ENCODE peak calls at places on chromosomes 4 and X, in four cellular contexts. One of them, this sample, is unnamed.
A peak's percentile ranks its signal among the peaks of the same experiment; 100 is the strongest.

GRCh38 chr4:169225058-169225751 is 45.6 kb downstream of the SH3RF1 start:
- DNase-seq in H1: no peak
- DNase-seq in GM12878: no peak
- DNase-seq in HepG2: no peak
- DNase-seq in this sample: no peak

GRCh38 chr4:56681158-56681848 is at the start of gene HOPX:
- DNase-seq in H1: no peak
- DNase-seq in GM12878: peak; percentile 13
- DNase-seq in HepG2: no peak
- DNase-seq in this sample: no peak

GRCh38 chr4:7581477-7581876 is 146.7 kb upstream of the PSAPL1 start:
- DNase-seq in H1: peak; percentile 17
- DNase-seq in GM12878: no peak
- DNase-seq in HepG2: no peak
- DNase-seq in this sample: peak; percentile 62

GRCh38 chrX:105975382-105975781 is 63.1 kb downstream of the SERPINA7 start:
- DNase-seq in H1: no peak
- DNase-seq in GM12878: no peak
- DNase-seq in HepG2: peak; percentile 33
- DNase-seq in this sample: peak; percentile 2

GRCh38 chr4:70793626-70794025 is 46.1 kb downstream of the GRSF1 start:
- DNase-seq in H1: no peak
- DNase-seq in GM12878: no peak
- DNase-seq in HepG2: no peak
- DNase-seq in this sample: no peak

GRCh38 chr4:173211838-173212237 is 43.2 kb downstream of the GALNT7 start:
- DNase-seq in H1: no peak
- DNase-seq in GM12878: no peak
- DNase-seq in HepG2: no peak
- DNase-seq in this sample: no peak

GRCh38 chr4:92307886-92308285 is 4.1 kb downstream of the GRID2 start:
- DNase-seq in H1: no peak
- DNase-seq in GM12878: no peak
- DNase-seq in HepG2: no peak
- DNase-seq in this sample: no peak

GRCh38 chrX:11273544-11273943 is 19.7 kb upstream of the AMELX start:
- DNase-seq in H1: no peak
- DNase-seq in GM12878: no peak
- DNase-seq in HepG2: no peak
- DNase-seq in this sample: no peak

GRCh38 chr4:54101190-54102041 is 1.5 kb downstream of the GSX2 start:
- DNase-seq in H1: no peak
- DNase-seq in GM12878: no peak
- DNase-seq in HepG2: no peak
- DNase-seq in this sample: no peak

GRCh38 chrX:17521871-17522693 is 147.1 kb downstream of the NHS start:
- DNase-seq in H1: no peak
- DNase-seq in GM12878: no peak
- DNase-seq in HepG2: no peak
- DNase-seq in this sample: no peak

GRCh38 chrX:112235547-112235946 is 153.0 kb upstream of the TRPC5 start:
- DNase-seq in H1: no peak
- DNase-seq in GM12878: no peak
- DNase-seq in HepG2: no peak
- DNase-seq in this sample: no peak

GRCh38 chr4:151905197-151905596 is 144.4 kb upstream of the GATB start:
- DNase-seq in H1: no peak
- DNase-seq in GM12878: peak; percentile 33
- DNase-seq in HepG2: no peak
- DNase-seq in this sample: no peak

GRCh38 chr4:84497220-84497834 is 1.8 kb downstream of the NKX6-1 start:
- DNase-seq in H1: no peak
- DNase-seq in GM12878: no peak
- DNase-seq in HepG2: no peak
- DNase-seq in this sample: no peak

GRCh38 chr4:72318771-72319170 is 250.2 kb downstream of the ADAMTS3 start:
- DNase-seq in H1: no peak
- DNase-seq in GM12878: no peak
- DNase-seq in HepG2: no peak
- DNase-seq in this sample: no peak

GRCh38 chrX:70476934-70477733 is 32.5 kb downstream of the DLG3 start:
- DNase-seq in H1: peak; percentile 36
- DNase-seq in GM12878: no peak
- DNase-seq in HepG2: no peak
- DNase-seq in this sample: peak; percentile 68

GRCh38 chrX:10259716-10260115 is 102.9 kb downstream of the CLCN4 start:
- DNase-seq in H1: no peak
- DNase-seq in GM12878: no peak
- DNase-seq in HepG2: no peak
- DNase-seq in this sample: no peak

GRCh38 chr4:173046818-173047217 is 121.8 kb upstream of the GALNT7 start:
- DNase-seq in H1: no peak
- DNase-seq in GM12878: no peak
- DNase-seq in HepG2: no peak
- DNase-seq in this sample: no peak

GRCh38 chrX:29662759-29663503 is 552.4 kb upstream of the MAGEB2 start:
- DNase-seq in H1: no peak
- DNase-seq in GM12878: peak; percentile 7
- DNase-seq in HepG2: peak; percentile 1
- DNase-seq in this sample: peak; percentile 13

GRCh38 chrX:68832101-68832416 is 3.2 kb downstream of the EFNB1 start:
- DNase-seq in H1: no peak
- DNase-seq in GM12878: no peak
- DNase-seq in HepG2: no peak
- DNase-seq in this sample: no peak

GRCh38 chr4:114136067-114136466 is 156.6 kb upstream of the ARSJ start:
- DNase-seq in H1: no peak
- DNase-seq in GM12878: no peak
- DNase-seq in HepG2: no peak
- DNase-seq in this sample: no peak

GRCh38 chrX:53241558-53241957 is 16.6 kb upstream of the KDM5C start:
- DNase-seq in H1: no peak
- DNase-seq in GM12878: no peak
- DNase-seq in HepG2: no peak
- DNase-seq in this sample: no peak

GRCh38 chr4:108536577-108536976 is 83.8 kb upstream of the RPL34 start:
- DNase-seq in H1: no peak
- DNase-seq in GM12878: no peak
- DNase-seq in HepG2: no peak
- DNase-seq in this sample: no peak

GRCh38 chrX:81304545-81304944 is 102.6 kb downstream of the SH3BGRL start:
- DNase-seq in H1: no peak
- DNase-seq in GM12878: no peak
- DNase-seq in HepG2: no peak
- DNase-seq in this sample: no peak

GRCh38 chrX:22534643-22535042 is 261.9 kb downstream of the CBLL2 start:
- DNase-seq in H1: no peak
- DNase-seq in GM12878: no peak
- DNase-seq in HepG2: no peak
- DNase-seq in this sample: no peak

GRCh38 chr4:81635747-81636146 is 164.0 kb upstream of the RASGEF1B start:
- DNase-seq in H1: no peak
- DNase-seq in GM12878: peak; percentile 31
- DNase-seq in HepG2: no peak
- DNase-seq in this sample: no peak

DNA sequence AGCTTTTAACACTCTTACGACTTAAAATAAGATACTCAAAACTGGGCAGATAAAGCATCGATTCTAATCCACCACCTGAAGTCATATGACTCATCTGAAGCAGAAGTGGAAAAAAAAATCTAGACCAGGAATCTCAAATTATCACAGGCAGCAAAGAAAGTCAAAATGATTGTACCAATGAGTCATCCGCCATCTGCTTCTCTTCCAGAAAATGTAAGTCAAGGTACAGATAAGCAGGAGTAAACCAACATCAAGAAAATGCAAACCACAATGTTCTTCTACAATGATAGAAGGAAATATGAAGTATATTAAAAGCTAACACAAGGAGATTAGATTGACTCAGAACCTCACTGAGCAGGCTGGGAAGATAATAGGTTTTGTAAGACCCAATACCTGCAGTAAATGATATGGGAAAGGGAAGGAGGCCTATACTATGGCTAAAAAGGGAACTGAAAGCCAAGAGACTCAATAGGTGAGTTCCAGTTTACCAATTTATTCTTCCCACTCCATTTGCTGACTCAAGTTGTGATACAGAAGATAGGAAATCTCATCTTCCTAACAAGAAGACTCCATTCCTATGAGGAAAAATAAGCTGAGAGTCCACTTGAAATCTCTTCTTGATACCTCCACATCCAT is 88.4 kb upstream of the TET2 start:
- DNase-seq in H1: no peak
- DNase-seq in GM12878: peak; percentile 58
- DNase-seq in HepG2: no peak
- DNase-seq in this sample: no peak
- TF ChIP-seq SUZ12 in H1: no peak
- TF ChIP-seq SUZ12 in GM12878: no peak
- TF ChIP-seq SUZ12 in HepG2: no peak
- TF ChIP-seq SUZ12 in this sample: no peak

GRCh38 chr4:118826723-118827444 is 9.0 kb downstream of the SEC24D start:
- DNase-seq in H1: no peak
- DNase-seq in GM12878: no peak
- DNase-seq in HepG2: peak; percentile 6
- DNase-seq in this sample: no peak
- H3K36me3 ChIP-seq in H1: peaks cover 9% of the 10 kb centered on the region
- H3K36me3 ChIP-seq in GM12878: peaks cover 2% of the 10 kb centered on the region
- H3K36me3 ChIP-seq in HepG2: peaks cover 47% of the 10 kb centered on the region
- H3K36me3 ChIP-seq in this sample: peaks cover 62% of the 10 kb centered on the region

DNA sequence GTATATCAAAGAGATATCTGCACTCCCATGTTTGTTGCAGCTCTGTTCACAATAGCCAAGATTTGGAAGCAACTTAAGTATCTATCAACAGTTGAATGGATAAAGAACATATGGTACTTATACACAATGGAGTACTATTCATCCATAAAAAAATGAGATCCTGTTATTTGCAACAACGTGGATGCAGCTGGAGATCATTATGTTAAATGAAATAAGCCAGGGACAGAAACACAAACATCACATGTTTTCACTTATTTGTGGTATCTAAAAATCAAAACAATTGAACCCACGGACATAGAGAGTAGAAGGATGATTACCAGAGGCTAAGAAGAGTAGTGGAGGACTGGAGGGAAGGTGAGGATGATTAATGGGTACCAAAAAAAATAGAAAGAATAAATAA is 14.2 kb downstream of the IQCM start:
- DNase-seq in H1: no peak
- DNase-seq in GM12878: no peak
- DNase-seq in HepG2: no peak
- DNase-seq in this sample: no peak
- TF ChIP-seq SUZ12 in H1: no peak
- TF ChIP-seq SUZ12 in GM12878: no peak
- TF ChIP-seq SUZ12 in HepG2: no peak
- TF ChIP-seq SUZ12 in this sample: no peak

DNA sequence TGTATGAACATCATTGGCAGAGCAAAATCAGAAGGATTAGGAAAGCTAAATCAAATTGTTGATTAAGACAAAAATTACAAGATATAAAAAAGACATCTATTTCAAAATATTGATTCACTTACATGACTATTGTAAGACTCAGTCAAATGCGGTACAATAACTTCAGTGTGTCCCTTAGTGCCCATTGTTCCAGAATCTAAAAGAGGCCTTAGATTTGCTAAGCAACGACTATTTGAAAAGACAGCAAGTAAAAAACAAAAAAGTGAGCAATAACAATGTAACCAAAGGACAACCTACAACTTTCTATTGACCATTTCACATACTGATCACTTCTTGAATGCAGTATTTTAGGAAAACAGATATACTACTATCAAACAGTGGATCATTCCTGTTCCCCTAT is 65.6 kb downstream of the UBA6 start:
- DNase-seq in H1: no peak
- DNase-seq in GM12878: no peak
- DNase-seq in HepG2: no peak
- DNase-seq in this sample: no peak
- H3K36me3 ChIP-seq in H1: peaks cover 11% of the 10 kb centered on the region
- H3K36me3 ChIP-seq in GM12878: peaks cover 4% of the 10 kb centered on the region
- H3K36me3 ChIP-seq in HepG2: peaks cover 54% of the 10 kb centered on the region
- H3K36me3 ChIP-seq in this sample: peaks cover 57% of the 10 kb centered on the region

DNA sequence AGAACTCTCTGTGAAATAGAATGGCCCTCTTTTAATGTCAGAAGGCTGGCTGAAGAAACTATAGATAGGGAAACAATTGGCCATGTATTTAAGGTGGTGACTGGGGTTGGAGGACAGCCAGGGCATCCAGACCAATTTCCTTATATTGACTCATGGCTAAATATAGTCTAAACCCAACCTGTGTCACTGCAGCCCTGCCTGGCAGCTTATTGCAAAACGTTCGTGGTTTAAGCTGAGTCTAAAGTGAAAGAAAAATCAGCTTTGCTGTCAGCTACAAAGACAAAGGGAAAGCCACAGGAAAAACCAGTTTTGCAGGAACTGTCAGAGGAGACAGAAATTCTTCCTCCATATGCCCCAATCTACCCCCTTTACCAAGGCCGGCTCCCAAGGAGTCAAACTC is 902.8 kb upstream of the NDST4 start:
- DNase-seq in H1: no peak
- DNase-seq in GM12878: no peak
- DNase-seq in HepG2: no peak
- DNase-seq in this sample: no peak
- TF ChIP-seq SUZ12 in H1: no peak
- TF ChIP-seq SUZ12 in GM12878: no peak
- TF ChIP-seq SUZ12 in HepG2: no peak
- TF ChIP-seq SUZ12 in this sample: no peak

GRCh38 chr4:1229117-1229849 is 19.6 kb downstream of the CTBP1 start:
- DNase-seq in H1: no peak
- DNase-seq in GM12878: no peak
- DNase-seq in HepG2: no peak
- DNase-seq in this sample: no peak
- H3K36me3 ChIP-seq in H1: peaks cover 32% of the 10 kb centered on the region
- H3K36me3 ChIP-seq in GM12878: peaks cover 56% of the 10 kb centered on the region
- H3K36me3 ChIP-seq in HepG2: peaks cover 72% of the 10 kb centered on the region
- H3K36me3 ChIP-seq in this sample: peaks cover 99% of the 10 kb centered on the region

GRCh38 chr4:15649914-15650545 is 5.1 kb downstream of the FBXL5 start:
- DNase-seq in H1: no peak
- DNase-seq in GM12878: peak; percentile 45
- DNase-seq in HepG2: peak; percentile 59
- DNase-seq in this sample: peak; percentile 43
- TF ChIP-seq SUZ12 in H1: no peak
- TF ChIP-seq SUZ12 in GM12878: no peak
- TF ChIP-seq SUZ12 in HepG2: no peak
- TF ChIP-seq SUZ12 in this sample: no peak